ENCODE peak calls at places on chromosomes 11 and 22, in eight cellular contexts. N is HFF-Myc, P is lower leg skin, V is GM12865, E is D721Med, Z is left lung, B is RWPE1, J is cardiac fibroblast. K is an unnamed sample.

GRCh38 chr22:49751968-49752597 is 75.6 kb downstream of the BRD1 start:
- DNase-seq in Z (no peak), B (no peak), J (no peak), N (no peak), E (no peak), V (no peak), P (peak; percentile 53), K (no peak)

GRCh38 chr11:112307617-112308016 is 47.0 kb upstream of the PLET1 start:
- DNase-seq in J (no peak), P (no peak), B (no peak), Z (no peak), E (no peak), N (no peak), V (no peak), K (no peak)

GRCh38 chr11:106961518-106961917 is 56.8 kb downstream of the GUCY1A2 start:
- DNase-seq in P (no peak), J (peak; percentile 95), B (peak; percentile 34), V (no peak), E (no peak), N (peak; percentile 69), Z (no peak), K (no peak)

GRCh38 chr22:22802346-22802970 is 85.2 kb upstream of the IGLL5 start:
- DNase-seq in N (no peak), B (no peak), Z (no peak), J (peak; percentile 3), P (no peak), E (no peak), V (peak; percentile 70), K (no peak)

GRCh38 chr11:10540546-10540914 is 457 bp downstream of the RNF141 start:
- DNase-seq in P (peak; percentile 90), B (no peak), J (peak; percentile 38), Z (peak; percentile 47), E (no peak), N (no peak), V (no peak), K (peak; percentile 44)

GRCh38 chr11:76120513-76121081 is 85.7 kb downstream of the WNT11 start:
- DNase-seq in V (no peak), Z (no peak), E (no peak), N (no peak), B (no peak), J (peak; percentile 14), P (no peak), K (peak; percentile 29)

GRCh38 chr11:61972796-61973602 is 5.6 kb upstream of the FTH1 start:
- DNase-seq in V (peak; percentile 66), P (peak; percentile 87), B (peak; percentile 62), J (peak; percentile 98), E (peak; percentile 7), Z (peak; percentile 58), N (no peak), K (no peak)

GRCh38 chr11:120964857-120965256 is 59.0 kb upstream of the TBCEL start:
- DNase-seq in E (no peak), J (peak; percentile 10), B (no peak), N (no peak), Z (no peak), P (no peak), V (no peak), K (no peak)

GRCh38 chr11:44113572-44113971 is 18.1 kb downstream of the EXT2 start:
- DNase-seq in B (no peak), V (no peak), Z (no peak), E (no peak), J (no peak), N (no peak), P (no peak), K (no peak)

GRCh38 chr11:76807206-76807875 is 24.2 kb downstream of the TSKU start:
- DNase-seq in Z (peak; percentile 84), B (no peak), P (peak; percentile 98), J (peak; percentile 86), E (peak; percentile 72), N (peak; percentile 95), V (peak; percentile 81), K (peak; percentile 88)

GRCh38 chr22:44091751-44092150 is 67.6 kb downstream of the PARVB start:
- DNase-seq in E (no peak), P (no peak), N (no peak), B (no peak), V (no peak), Z (no peak), J (no peak), K (no peak)

GRCh38 chr22:44089717-44090570 is 65.8 kb downstream of the PARVB start:
- DNase-seq in P (no peak), N (no peak), J (no peak), V (no peak), B (no peak), Z (no peak), E (no peak), K (no peak)

GRCh38 chr22:44092636-44093220 is 68.6 kb downstream of the PARVB start:
- DNase-seq in E (no peak), V (no peak), J (no peak), P (no peak), N (no peak), B (no peak), Z (no peak), K (no peak)

GRCh38 chr22:44090571-44090905 is 66.4 kb downstream of the PARVB start:
- DNase-seq in V (no peak), P (no peak), Z (no peak), E (no peak), N (no peak), J (no peak), B (no peak), K (no peak)

GRCh38 chr22:44091021-44091721 is 67.1 kb downstream of the PARVB start:
- DNase-seq in J (peak; percentile 36), E (no peak), V (peak; percentile 36), N (no peak), B (no peak), Z (no peak), P (no peak), K (peak; percentile 38)
- TF ChIP-seq CTCF in J (peak; percentile 31), E (no peak), V (no peak), N (peak; percentile 38), B (no peak), Z (no peak), P (no peak), K (peak; percentile 39)

GRCh38 chr11:124745270-124745834 is 5.6 kb downstream of the NRGN start:
- DNase-seq in B (no peak), N (no peak), E (no peak), V (no peak), J (no peak), P (no peak), Z (no peak), K (no peak)
- TF ChIP-seq CTCF in B (no peak), N (no peak), E (no peak), V (no peak), J (no peak), P (no peak), Z (no peak), K (no peak)

DNA sequence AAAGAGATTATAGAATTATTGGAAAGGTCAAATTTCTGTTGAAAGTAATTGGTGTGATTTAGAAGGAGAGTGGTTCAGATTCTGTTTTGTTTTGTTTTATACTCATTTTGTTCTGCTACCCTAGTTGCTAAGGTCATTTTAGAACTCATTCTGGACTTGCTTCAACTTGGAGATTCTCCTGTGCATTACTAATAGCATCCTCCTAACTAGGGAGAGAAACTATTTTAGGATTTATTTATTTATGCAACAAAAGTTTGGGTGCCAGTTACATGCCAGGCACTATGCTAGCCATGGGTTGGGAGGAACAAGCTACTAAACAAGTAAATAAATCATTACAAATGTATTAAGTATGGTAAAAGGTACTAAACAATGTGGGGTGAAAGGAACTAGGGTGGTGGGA is 84.0 kb downstream of the YAP1 start:
- DNase-seq in B (no peak), Z (no peak), J (no peak), P (no peak), V (no peak), E (no peak), N (no peak), K (no peak)
- TF ChIP-seq CTCF in B (no peak), Z (no peak), J (no peak), P (no peak), V (no peak), E (no peak), N (no peak), K (no peak)

GRCh38 chr11:72305077-72305476 is 61.1 kb upstream of the PHOX2A start:
- DNase-seq in E (no peak), J (no peak), P (no peak), Z (no peak), B (no peak), N (no peak), V (no peak), K (no peak)

GRCh38 chr11:72308226-72309073 is 64.5 kb upstream of the PHOX2A start:
- DNase-seq in V (peak; percentile 9), B (peak; percentile 64), N (peak; percentile 93), J (peak; percentile 93), E (peak; percentile 88), Z (no peak), P (no peak), K (no peak)

GRCh38 chr11:72307439-72307838 is 63.5 kb upstream of the PHOX2A start:
- DNase-seq in J (no peak), B (no peak), N (no peak), Z (no peak), P (no peak), V (no peak), E (no peak), K (no peak)

GRCh38 chr11:72306186-72306585 is 62.2 kb upstream of the PHOX2A start:
- DNase-seq in E (no peak), N (no peak), V (no peak), P (no peak), B (no peak), Z (no peak), J (no peak), K (no peak)

GRCh38 chr11:72309074-72309598 is 65.2 kb upstream of the PHOX2A start:
- DNase-seq in V (no peak), P (no peak), Z (no peak), E (no peak), N (no peak), B (no peak), J (no peak), K (no peak)
- TF ChIP-seq CTCF in V (no peak), P (no peak), Z (no peak), E (no peak), N (no peak), B (no peak), J (no peak), K (no peak)

DNA sequence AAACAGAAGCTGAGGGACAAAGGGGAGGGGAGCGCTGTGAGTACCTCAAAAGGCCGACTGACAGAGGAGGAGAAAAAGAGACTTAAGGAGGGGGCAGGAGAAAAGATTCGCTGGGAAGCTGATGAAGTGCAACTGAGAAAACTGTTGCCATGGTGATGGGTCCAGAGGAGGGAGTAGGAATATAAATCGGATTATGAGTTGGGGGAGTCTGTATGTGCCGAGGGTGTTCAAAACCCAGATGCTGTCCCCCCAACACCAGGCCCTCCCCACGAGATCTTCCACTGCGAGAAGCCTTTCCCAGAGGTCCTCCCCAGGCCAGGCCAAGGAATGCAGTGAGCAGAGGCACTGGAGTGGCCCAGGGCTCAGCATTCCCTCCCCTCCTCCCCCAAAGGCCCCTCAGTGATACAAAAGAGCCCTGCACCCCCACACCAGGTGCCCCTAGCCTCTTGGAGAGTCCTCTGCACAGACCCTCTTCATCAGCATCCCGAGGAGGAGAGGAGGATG is 13.7 kb upstream of the BCL9L start:
- DNase-seq in P (no peak), J (no peak), Z (no peak), N (no peak), E (no peak), B (no peak), V (no peak), K (no peak)
- TF ChIP-seq CTCF in P (no peak), J (no peak), Z (no peak), N (no peak), E (no peak), B (no peak), V (no peak), K (no peak)

GRCh38 chr11:124415356-124415923 is 9.2 kb downstream of the OR8B4 start:
- DNase-seq in J (peak; percentile 80), P (no peak), Z (no peak), N (peak; percentile 2), B (peak; percentile 23), V (peak; percentile 67), E (no peak), K (no peak)
- TF ChIP-seq CTCF in J (peak; percentile 71), P (no peak), Z (peak; percentile 55), N (peak; percentile 39), B (peak; percentile 67), V (peak; percentile 56), E (peak; percentile 63), K (peak; percentile 78)

K was measured in endothelial cell.